ENCODE peak calls at places on chromosomes 5 and 9, in six cellular contexts. T, B, X, J, A and V are unnamed samples. For H3K9me3, the result is how much of the 10 kb centered on the place peaks cover.

GRCh38 chr9:87662808-87663528 is 63.0 kb upstream of the CTSL start:
- DNase-seq in A (peak), B (peak), X (peak), J (peak), T (peak), V (peak)

GRCh38 chr5:20470997-20471396 is 483.0 kb upstream of the CDH18 start:
- DNase-seq in B (no peak), T (no peak), X (no peak), A (no peak), J (no peak), V (no peak)

GRCh38 chr5:17000296-17000939 is 64.3 kb upstream of the MYO10 start:
- DNase-seq in A (no peak), B (no peak), T (no peak), X (no peak), J (no peak), V (no peak)

GRCh38 chr5:149262315-149262714 is 9.3 kb upstream of the AFAP1L1 start:
- DNase-seq in X (no peak), B (no peak), T (no peak), A (no peak), J (no peak), V (no peak)

GRCh38 chr9:124128568-124128967 is 117.0 kb downstream of the LHX2 start:
- DNase-seq in T (no peak), B (no peak), J (no peak), A (no peak), X (no peak), V (no peak)

GRCh38 chr5:150411245-150411979 is 1.3 kb downstream of the CD74 start:
- DNase-seq in X (peak), T (peak), B (no peak), A (no peak), J (peak), V (peak)

GRCh38 chr5:73825736-73826135 is 199.7 kb downstream of the ARHGEF28 start:
- DNase-seq in B (no peak), A (no peak), J (no peak), X (no peak), T (no peak), V (no peak)

GRCh38 chr5:26663500-26663899 is 374.9 kb downstream of the CDH9 start:
- DNase-seq in X (no peak), A (no peak), T (no peak), B (no peak), J (no peak), V (no peak)

GRCh38 chr5:157994906-157995519 is 136.1 kb upstream of the CLINT1 start:
- DNase-seq in B (peak), T (peak), J (peak), X (peak), A (peak), V (peak)

GRCh38 chr5:38651806-38652205 is 95.4 kb upstream of the LIFR start:
- DNase-seq in X (no peak), J (no peak), B (no peak), T (no peak), A (no peak), V (no peak)

GRCh38 chr5:28012538-28012937 is 974.2 kb upstream of the CDH9 start:
- DNase-seq in A (no peak), J (no peak), X (no peak), B (no peak), T (no peak), V (no peak)

GRCh38 chr5:34620185-34620584 is 35.9 kb upstream of the RAI14 start:
- DNase-seq in T (no peak), B (no peak), J (no peak), A (no peak), X (no peak), V (no peak)

GRCh38 chr9:26955222-26955903 is 849 bp upstream of the IFT74 start:
- DNase-seq in J (peak), X (peak), T (no peak), A (no peak), B (no peak), V (no peak)

GRCh38 chr5:87101321-87101720 is 166.4 kb upstream of the RASA1 start:
- DNase-seq in T (no peak), J (no peak), A (no peak), B (no peak), X (no peak), V (no peak)

GRCh38 chr5:115456056-115456455 is 88.5 kb downstream of the FEM1C start:
- DNase-seq in T (no peak), X (no peak), B (no peak), A (no peak), J (no peak), V (no peak)

GRCh38 chr9:19967567-19968459 is 179.0 kb upstream of the SLC24A2 start:
- DNase-seq in T (no peak), J (no peak), A (no peak), B (no peak), X (peak), V (no peak)

GRCh38 chr5:127942246-127943060 is 141.1 kb upstream of the SLC12A2 start:
- DNase-seq in T (no peak), B (no peak), A (no peak), X (no peak), J (no peak), V (no peak)

GRCh38 chr9:38278457-38278856 is 114.0 kb upstream of the ALDH1B1 start:
- DNase-seq in A (no peak), B (no peak), X (no peak), J (no peak), T (no peak), V (no peak)

GRCh38 chr9:114004221-114004716 is 73.8 kb downstream of the AMBP start:
- DNase-seq in J (peak), B (peak), X (no peak), T (peak), A (no peak), V (peak)

GRCh38 chr5:143312822-143313221 is 90.7 kb downstream of the NR3C1 start:
- DNase-seq in A (no peak), B (no peak), J (no peak), X (no peak), T (no peak), V (no peak)

GRCh38 chr5:138699482-138699881 is 53.7 kb upstream of the CTNNA1 start:
- DNase-seq in X (no peak), A (no peak), T (no peak), B (no peak), J (no peak), V (no peak)

GRCh38 chr5:17096975-17097695 is 120.3 kb upstream of the BASP1 start:
- DNase-seq in A (no peak), J (no peak), T (no peak), B (no peak), X (peak), V (no peak)

GRCh38 chr9:81565144-81565543 is 124.2 kb downstream of the TLE1 start:
- DNase-seq in J (peak), B (no peak), X (no peak), T (no peak), A (no peak), V (no peak)

GRCh38 chr5:136055612-136056302 is 27.0 kb downstream of the TGFBI start:
- DNase-seq in T (no peak), X (no peak), B (no peak), J (no peak), A (no peak), V (no peak)

GRCh38 chr5:13567819-13568218 is 376.7 kb downstream of the DNAH5 start:
- DNase-seq in B (no peak), X (no peak), J (no peak), T (no peak), A (no peak), V (no peak)

GRCh38 chr9:134657666-134658377 is 16.2 kb downstream of the COL5A1 start:
- DNase-seq in T (no peak), B (no peak), J (no peak), A (peak), X (no peak), V (no peak)

GRCh38 chr9:5866685-5867084 is 24.0 kb upstream of the MLANA start:
- DNase-seq in J (no peak), T (no peak), B (no peak), X (no peak), A (no peak), V (no peak)

GRCh38 chr9:23006127-23006526 is 559.5 kb downstream of the DMRTA1 start:
- DNase-seq in B (no peak), J (no peak), A (no peak), X (no peak), T (no peak), V (no peak)

DNA sequence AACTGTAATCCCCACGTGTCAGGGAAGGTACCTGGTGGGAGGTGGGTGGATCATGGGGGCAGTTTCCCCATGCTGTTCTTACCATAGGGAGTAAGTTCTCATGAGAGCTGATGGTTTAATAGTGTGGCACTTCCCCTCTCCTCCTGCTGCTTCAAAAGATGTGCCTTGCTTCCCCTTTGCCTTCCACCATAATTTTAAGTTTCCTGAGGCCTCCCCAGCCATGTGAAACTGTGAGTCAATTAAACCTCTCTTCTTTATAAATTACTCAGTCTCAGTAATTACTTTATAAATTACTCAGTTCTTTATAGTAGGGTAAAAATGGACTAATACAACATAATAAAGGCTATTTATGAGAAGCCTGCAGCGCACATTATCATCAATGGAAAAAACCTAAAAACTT is 7.1 kb upstream of the CNTRL start:
- DNase-seq in X (no peak), B (no peak), A (no peak), J (no peak), T (no peak), V (no peak)
- H3K4me3 ChIP-seq in X (no peak), B (no peak), A (no peak), J (no peak), T (no peak), V (no peak)

DNA sequence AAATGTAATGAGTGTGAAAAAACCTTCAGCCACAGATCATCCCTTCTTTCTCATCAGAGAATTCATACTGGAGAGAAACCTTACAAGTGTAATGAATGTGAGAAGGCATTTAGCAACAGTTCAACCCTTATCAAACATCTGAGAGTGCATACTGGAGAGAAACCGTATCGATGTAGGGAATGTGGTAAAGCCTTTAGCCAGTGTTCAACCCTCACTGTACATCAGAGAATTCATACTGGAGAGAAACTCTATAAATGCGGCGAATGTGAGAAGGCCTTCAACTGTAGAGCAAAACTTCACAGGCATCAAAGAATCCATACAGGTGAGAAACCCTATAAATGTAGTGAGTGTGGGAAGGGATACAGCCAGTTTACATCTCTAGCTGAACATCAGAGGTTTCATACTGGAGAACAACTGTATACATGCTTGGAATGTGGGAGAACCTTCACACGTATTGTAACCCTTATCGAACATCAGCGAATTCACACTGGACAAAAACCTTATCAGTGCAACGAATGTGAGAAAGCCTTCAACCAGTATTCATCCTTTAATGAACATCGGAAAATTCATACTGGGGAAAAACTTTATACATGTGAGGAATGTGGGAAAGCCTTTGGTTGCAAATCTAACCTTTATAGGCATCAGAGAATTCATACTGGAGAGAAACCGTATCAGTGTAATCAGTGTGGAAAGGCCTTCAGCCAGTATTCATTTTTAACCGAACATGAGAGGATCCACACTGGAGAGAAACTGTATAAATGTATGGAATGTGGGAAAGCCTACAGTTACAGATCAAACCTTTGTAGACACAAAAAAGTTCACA is 19.2 kb downstream of the ZNF354C start:
- DNase-seq in X (no peak), J (no peak), B (no peak), A (no peak), T (no peak), V (no peak)
- H3K9me3 ChIP-seq in X (half or more), J (under half), B (half or more), A (under half), T (under half), V (half or more)

DNA sequence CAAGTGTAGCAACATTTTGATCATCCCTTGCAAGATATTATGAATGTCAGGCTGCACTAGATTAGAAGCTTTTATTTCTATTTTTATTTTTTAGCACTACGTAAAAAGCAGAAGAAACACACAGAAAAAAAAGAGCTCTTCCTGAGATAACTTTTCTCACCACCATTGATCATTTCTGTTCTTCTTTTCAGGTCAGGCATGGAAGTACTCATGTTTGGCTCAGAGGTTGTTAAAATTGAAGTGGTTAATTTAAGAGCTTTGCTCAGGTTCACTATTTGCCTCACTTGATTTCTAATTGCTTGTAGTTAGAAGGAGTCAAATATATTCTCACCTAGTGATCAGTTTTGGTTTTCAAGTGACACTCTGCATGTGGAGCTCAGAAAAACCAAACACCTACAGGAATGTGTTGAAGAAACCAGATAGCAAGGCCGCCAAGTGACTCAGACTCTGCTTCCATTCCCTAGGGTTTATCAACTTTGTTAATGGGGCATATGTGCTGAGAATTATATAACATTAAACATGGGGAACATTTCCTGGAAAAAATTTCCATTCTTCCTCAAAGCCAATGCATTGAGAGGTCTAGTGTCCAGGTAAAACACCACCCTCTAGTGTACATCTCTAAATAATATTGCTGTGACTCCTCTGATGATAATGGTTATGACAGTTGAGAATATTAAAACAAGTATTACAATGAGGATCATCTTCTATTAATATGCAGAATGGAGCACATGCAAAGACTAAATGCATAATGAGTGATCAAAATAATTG is 679.7 kb downstream of the CETN3 start:
- DNase-seq in X (no peak), A (no peak), T (no peak), J (no peak), B (no peak), V (no peak)
- TF ChIP-seq CTCF in X (peak), A (no peak), T (no peak), J (peak), B (no peak), V (no peak)

DNA sequence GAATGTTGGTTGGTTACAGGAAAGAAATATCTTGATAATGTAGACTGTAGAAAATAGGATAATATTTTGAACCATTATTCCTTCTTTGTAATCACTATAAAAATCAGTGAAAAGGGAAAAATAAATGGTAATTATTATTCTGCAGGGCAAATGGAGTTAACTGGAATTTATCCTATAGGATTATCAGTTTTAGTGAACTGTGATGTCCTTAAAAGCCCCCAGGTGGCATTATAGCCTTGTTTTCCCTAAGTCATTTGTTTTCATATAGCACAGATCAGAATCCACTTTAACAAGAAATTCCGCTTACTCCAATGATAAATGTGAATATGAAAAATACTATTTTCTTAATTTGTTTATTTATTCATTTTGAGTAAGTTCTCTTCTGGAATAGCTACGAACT is 26.2 kb upstream of the WDR41 start:
- DNase-seq in J (no peak), T (peak), X (peak), B (no peak), A (no peak), V (no peak)
- H3K4me3 ChIP-seq in J (no peak), T (no peak), X (no peak), B (no peak), A (no peak), V (no peak)

GRCh38 chr9:129514497-129514867 is 106.4 kb downstream of the C9orf50 start:
- DNase-seq in J (no peak), T (no peak), X (no peak), B (no peak), A (no peak), V (no peak)
- H3K9me3 ChIP-seq in J (under half), T (under half), X (under half), B (under half), A (under half), V (under half)

DNA sequence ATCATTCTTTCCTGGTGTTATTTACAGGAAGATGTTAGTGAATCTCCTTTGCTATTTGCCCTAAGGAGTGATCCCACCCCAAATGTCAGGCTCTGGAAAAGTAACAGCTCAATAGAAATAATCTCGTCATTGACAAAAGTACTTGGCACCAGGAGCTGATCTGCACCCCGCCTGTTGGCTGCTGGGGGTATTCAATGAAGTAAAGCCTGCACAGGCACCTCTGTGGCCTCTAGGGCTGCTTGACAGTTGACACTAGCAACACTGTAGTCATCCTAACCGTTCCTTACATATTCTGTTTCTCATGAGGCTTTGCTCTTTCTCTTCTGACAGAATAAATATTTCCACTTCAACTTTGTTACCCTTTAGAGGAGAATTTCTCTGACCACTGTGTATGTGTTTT is 103.4 kb downstream of the DOCK2 start:
- DNase-seq in B (no peak), T (no peak), X (peak), J (no peak), A (no peak), V (no peak)
- TF ChIP-seq CTCF in B (no peak), T (no peak), X (peak), J (no peak), A (no peak), V (no peak)

GRCh38 chr5:95801532-95801931 is 21.0 kb downstream of the GLRX start:
- DNase-seq in B (no peak), T (no peak), J (no peak), A (no peak), X (no peak), V (no peak)
- H3K4me3 ChIP-seq in B (no peak), T (no peak), J (no peak), A (no peak), X (no peak), V (no peak)